ENCODE peak calls at places on chromosomes 1 and 21, in four cellular contexts. One of them, this sample, is unnamed.

GRCh38 chr1:63487336-63488065 is 35.5 kb downstream of the ITGB3BP start:
- DNase-seq in K562: no peak
- DNase-seq in endothelial cell of umbilical vein: no peak
- DNase-seq in suprapubic skin: no peak
- DNase-seq in this sample: no peak

GRCh38 chr1:25065246-25066238 is 135.5 kb upstream of the RUNX3 start:
- DNase-seq in endothelial cell of umbilical vein: no peak
- DNase-seq in suprapubic skin: no peak
- DNase-seq in K562: peak
- DNase-seq in this sample: peak

GRCh38 chr1:159179906-159180305 is 8.5 kb downstream of the CADM3 start:
- DNase-seq in endothelial cell of umbilical vein: no peak
- DNase-seq in K562: no peak
- DNase-seq in suprapubic skin: no peak
- DNase-seq in this sample: no peak

GRCh38 chr1:223022641-223023473 is 120.2 kb downstream of the TLR5 start:
- DNase-seq in endothelial cell of umbilical vein: no peak
- DNase-seq in suprapubic skin: no peak
- DNase-seq in K562: no peak
- DNase-seq in this sample: no peak

GRCh38 chr1:156945881-156946661 is 25.6 kb downstream of the LRRC71 start:
- DNase-seq in suprapubic skin: peak
- DNase-seq in endothelial cell of umbilical vein: no peak
- DNase-seq in K562: no peak
- DNase-seq in this sample: no peak

GRCh38 chr1:161932668-161933067 is 91.0 kb downstream of the OLFML2B start:
- DNase-seq in endothelial cell of umbilical vein: no peak
- DNase-seq in suprapubic skin: no peak
- DNase-seq in K562: no peak
- DNase-seq in this sample: no peak

GRCh38 chr21:46184625-46185555 is 631 bp upstream of the SPATC1L start:
- DNase-seq in suprapubic skin: peak
- DNase-seq in endothelial cell of umbilical vein: peak
- DNase-seq in K562: peak
- DNase-seq in this sample: no peak

GRCh38 chr1:54973205-54973921 is 7.1 kb upstream of the TMEM61 start:
- DNase-seq in suprapubic skin: peak
- DNase-seq in endothelial cell of umbilical vein: no peak
- DNase-seq in K562: no peak
- DNase-seq in this sample: no peak

GRCh38 chr1:14897997-14898645 is 255.4 kb upstream of the TMEM51 start:
- DNase-seq in K562: no peak
- DNase-seq in suprapubic skin: no peak
- DNase-seq in endothelial cell of umbilical vein: no peak
- DNase-seq in this sample: no peak

GRCh38 chr1:189787201-189787600 is 690.5 kb downstream of the BRINP3 start:
- DNase-seq in suprapubic skin: no peak
- DNase-seq in K562: no peak
- DNase-seq in endothelial cell of umbilical vein: no peak
- DNase-seq in this sample: no peak

GRCh38 chr1:56414728-56415224 is 164.6 kb downstream of the PLPP3 start:
- DNase-seq in suprapubic skin: no peak
- DNase-seq in endothelial cell of umbilical vein: no peak
- DNase-seq in K562: no peak
- DNase-seq in this sample: no peak

GRCh38 chr1:203673550-203674411 is 47.1 kb downstream of the ATP2B4 start:
- DNase-seq in endothelial cell of umbilical vein: peak
- DNase-seq in suprapubic skin: no peak
- DNase-seq in K562: peak
- DNase-seq in this sample: peak

GRCh38 chr1:193005785-193006184 is 53.4 kb downstream of the UCHL5 start:
- DNase-seq in K562: no peak
- DNase-seq in suprapubic skin: no peak
- DNase-seq in endothelial cell of umbilical vein: no peak
- DNase-seq in this sample: no peak

GRCh38 chr1:153260980-153261792 is 1.7 kb downstream of the LORICRIN start:
- DNase-seq in K562: peak
- DNase-seq in suprapubic skin: no peak
- DNase-seq in endothelial cell of umbilical vein: no peak
- DNase-seq in this sample: no peak

GRCh38 chr1:40819101-40819500 is 35.5 kb downstream of the KCNQ4 start:
- DNase-seq in endothelial cell of umbilical vein: no peak
- DNase-seq in K562: no peak
- DNase-seq in suprapubic skin: no peak
- DNase-seq in this sample: no peak

GRCh38 chr1:18922848-18923475 is 20.6 kb upstream of the ALDH4A1 start:
- DNase-seq in K562: no peak
- DNase-seq in endothelial cell of umbilical vein: no peak
- DNase-seq in suprapubic skin: no peak
- DNase-seq in this sample: no peak

GRCh38 chr1:161198877-161199431 is at the start of gene ADAMTS4:
- DNase-seq in suprapubic skin: no peak
- DNase-seq in endothelial cell of umbilical vein: peak
- DNase-seq in K562: peak
- DNase-seq in this sample: no peak

GRCh38 chr1:165228676-165229075 is 127.8 kb downstream of the LMX1A start:
- DNase-seq in endothelial cell of umbilical vein: no peak
- DNase-seq in suprapubic skin: no peak
- DNase-seq in K562: no peak
- DNase-seq in this sample: no peak

GRCh38 chr1:240526321-240526720 is 85.6 kb downstream of the GREM2 start:
- DNase-seq in suprapubic skin: no peak
- DNase-seq in K562: no peak
- DNase-seq in endothelial cell of umbilical vein: no peak
- DNase-seq in this sample: no peak

GRCh38 chr1:154325583-154326545 is 539 bp downstream of the ATP8B2 start:
- DNase-seq in endothelial cell of umbilical vein: peak
- DNase-seq in K562: peak
- DNase-seq in suprapubic skin: peak
- DNase-seq in this sample: no peak

GRCh38 chr21:41170442-41170841 is 2.5 kb downstream of the BACE2 start:
- DNase-seq in endothelial cell of umbilical vein: peak
- DNase-seq in suprapubic skin: no peak
- DNase-seq in K562: peak
- DNase-seq in this sample: no peak

DNA sequence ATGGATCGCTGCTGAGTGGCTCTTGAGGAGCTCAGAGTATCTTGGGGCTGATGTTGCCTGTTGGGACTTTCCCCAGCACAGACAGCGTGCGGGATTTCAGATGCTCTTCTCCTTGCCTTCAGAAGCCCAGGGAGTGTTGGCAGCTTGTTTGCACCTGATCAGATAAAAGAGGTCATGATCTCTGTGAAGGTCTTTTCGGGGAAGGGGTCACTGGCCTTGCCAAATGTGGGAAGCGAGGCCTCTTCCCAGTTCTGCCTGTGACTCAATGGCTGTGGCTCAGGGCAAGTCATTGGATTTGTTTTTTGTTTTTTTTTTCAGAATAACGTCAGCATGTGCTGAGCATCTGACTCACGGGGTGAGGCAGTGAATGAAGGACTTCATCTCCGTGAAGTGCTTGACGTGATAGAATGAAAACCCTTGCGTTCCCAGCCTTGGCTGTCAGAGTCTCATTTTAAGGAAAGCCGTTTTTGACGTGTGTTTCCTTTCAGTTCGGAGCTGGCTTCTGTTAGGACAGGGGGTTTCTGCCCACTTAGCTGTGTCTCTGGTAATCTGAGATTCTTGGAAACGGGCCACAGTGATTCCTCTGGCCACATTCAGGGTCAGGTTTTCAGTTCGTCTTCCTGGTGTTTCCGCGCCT is 46.7 kb downstream of the GALNT2 start:
- DNase-seq in suprapubic skin: no peak
- DNase-seq in endothelial cell of umbilical vein: peak
- DNase-seq in K562: no peak
- DNase-seq in this sample: no peak
- H3K27ac ChIP-seq in suprapubic skin: peak
- H3K27ac ChIP-seq in endothelial cell of umbilical vein: peak
- H3K27ac ChIP-seq in K562: no peak
- H3K27ac ChIP-seq in this sample: no peak

DNA sequence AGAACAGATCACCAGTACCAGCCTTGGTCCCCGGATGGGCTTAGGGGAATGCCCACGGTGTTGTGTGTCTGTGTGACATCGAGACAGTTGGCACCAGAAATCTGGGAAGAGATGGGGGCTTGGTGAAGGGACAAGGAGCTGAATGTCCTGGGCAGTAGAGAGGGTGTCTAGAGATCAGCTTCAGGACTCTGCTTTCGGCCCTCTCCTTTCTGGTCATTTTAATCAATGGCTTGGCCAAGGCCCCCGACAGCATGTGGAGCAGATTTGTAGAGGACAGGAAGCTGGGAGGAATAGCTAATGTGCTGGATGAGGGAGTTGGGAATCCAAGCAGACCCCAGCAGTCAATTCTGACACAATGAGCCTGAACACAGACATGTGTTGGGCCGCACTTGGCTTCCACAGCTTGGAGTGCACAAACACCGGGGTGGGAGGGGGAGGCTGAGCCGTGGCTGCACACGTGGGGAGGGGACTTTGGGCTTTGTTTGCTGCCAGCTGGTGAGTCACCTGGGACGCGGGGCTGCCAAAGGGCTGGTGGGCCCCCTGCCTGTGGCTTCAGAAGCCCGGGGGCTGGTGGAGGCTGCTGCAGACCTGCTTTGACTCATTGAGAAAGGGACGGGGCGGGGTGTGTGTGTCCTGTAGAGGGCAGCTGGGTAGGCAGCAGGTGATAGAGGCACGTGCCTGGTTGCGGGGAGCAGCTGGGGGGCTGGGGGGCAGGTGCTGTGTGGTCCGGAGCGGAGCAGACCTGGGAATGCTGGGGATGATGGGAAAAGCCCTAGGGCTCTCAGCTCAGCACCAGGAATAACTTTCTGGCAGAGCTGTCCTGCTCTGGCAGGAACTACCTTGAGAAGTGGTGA is 20.9 kb downstream of the SLC1A7 start:
- DNase-seq in suprapubic skin: no peak
- DNase-seq in K562: no peak
- DNase-seq in endothelial cell of umbilical vein: no peak
- DNase-seq in this sample: no peak
- TF ChIP-seq POLR2AphosphoS5 in suprapubic skin: no peak
- TF ChIP-seq POLR2AphosphoS5 in K562: no peak
- TF ChIP-seq POLR2AphosphoS5 in endothelial cell of umbilical vein: no peak
- TF ChIP-seq POLR2AphosphoS5 in this sample: no peak

DNA sequence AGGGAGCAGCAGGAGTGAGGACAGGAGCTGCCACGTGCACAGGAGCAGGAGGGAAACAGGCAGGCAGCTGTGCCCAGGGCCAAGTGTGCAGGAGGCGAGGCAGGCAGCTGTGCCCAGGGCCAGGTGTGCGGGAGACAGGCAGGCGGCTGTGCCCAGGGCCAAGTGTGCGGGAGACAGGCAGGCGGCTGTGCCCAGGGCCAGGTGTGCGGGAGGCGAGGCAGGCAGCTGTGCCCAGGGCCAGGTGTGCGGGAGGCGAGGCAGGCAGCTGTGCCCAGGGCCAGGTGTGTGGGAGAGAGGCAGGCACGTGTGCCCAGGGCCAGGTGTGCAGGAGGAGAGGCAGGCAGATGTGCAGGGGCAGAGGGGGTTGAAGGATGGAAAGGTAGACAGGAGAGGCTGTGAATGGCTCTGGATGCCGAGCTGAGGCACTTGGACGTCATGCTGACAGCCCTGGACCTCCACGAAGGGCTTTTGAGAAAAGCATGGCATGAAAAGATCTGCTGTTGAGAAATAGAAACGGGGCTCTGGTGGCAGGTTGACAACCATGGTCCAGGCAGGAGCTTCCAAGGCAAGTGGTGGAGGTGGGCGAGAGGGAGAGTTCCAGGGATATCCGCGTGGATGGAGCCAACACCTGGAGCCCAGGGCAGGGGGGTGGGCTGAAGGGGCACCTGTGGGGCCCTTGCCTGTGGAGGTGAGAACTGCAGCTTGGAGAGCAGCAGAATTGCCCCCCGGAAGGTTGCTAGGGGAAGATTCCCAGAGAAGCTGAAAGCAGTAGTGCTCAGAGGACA is 19.1 kb upstream of the NPHP4 start:
- DNase-seq in suprapubic skin: no peak
- DNase-seq in endothelial cell of umbilical vein: no peak
- DNase-seq in K562: no peak
- DNase-seq in this sample: no peak
- H3K27ac ChIP-seq in suprapubic skin: no peak
- H3K27ac ChIP-seq in endothelial cell of umbilical vein: no peak
- H3K27ac ChIP-seq in K562: no peak
- H3K27ac ChIP-seq in this sample: no peak

GRCh38 chr21:42636535-42636914 is 16.9 kb upstream of the PDE9A start:
- DNase-seq in K562: no peak
- DNase-seq in endothelial cell of umbilical vein: no peak
- DNase-seq in suprapubic skin: no peak
- DNase-seq in this sample: peak
- TF ChIP-seq POLR2AphosphoS5 in K562: no peak
- TF ChIP-seq POLR2AphosphoS5 in endothelial cell of umbilical vein: no peak
- TF ChIP-seq POLR2AphosphoS5 in suprapubic skin: no peak
- TF ChIP-seq POLR2AphosphoS5 in this sample: no peak

GRCh38 chr1:234676103-234676594 is 66.2 kb upstream of the IRF2BP2 start:
- DNase-seq in endothelial cell of umbilical vein: peak
- DNase-seq in suprapubic skin: peak
- DNase-seq in K562: peak
- DNase-seq in this sample: peak
- H3K27ac ChIP-seq in endothelial cell of umbilical vein: no peak
- H3K27ac ChIP-seq in suprapubic skin: no peak
- H3K27ac ChIP-seq in K562: peak
- H3K27ac ChIP-seq in this sample: peak

DNA sequence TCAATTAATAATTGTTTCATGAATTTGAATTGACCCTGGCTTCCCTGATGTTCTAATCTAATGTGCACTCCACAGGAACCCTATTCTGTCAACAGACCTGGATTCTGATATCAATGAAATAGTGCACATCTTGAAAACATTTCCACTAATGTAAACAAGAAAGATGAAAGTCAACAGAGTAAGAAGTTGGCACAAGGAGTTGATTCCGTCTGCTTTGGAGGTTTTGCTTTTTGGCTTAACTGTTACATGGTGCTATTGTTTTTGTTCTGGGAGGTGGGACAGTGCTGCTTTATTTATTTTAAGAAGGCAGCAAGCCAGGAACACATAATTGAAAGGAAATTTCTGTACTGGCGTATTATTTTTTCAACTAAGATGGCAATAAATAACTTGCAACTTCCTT is 73.3 kb downstream of the LEPR start:
- DNase-seq in K562: no peak
- DNase-seq in endothelial cell of umbilical vein: peak
- DNase-seq in suprapubic skin: no peak
- DNase-seq in this sample: no peak
- TF ChIP-seq POLR2AphosphoS5 in K562: no peak
- TF ChIP-seq POLR2AphosphoS5 in endothelial cell of umbilical vein: no peak
- TF ChIP-seq POLR2AphosphoS5 in suprapubic skin: no peak
- TF ChIP-seq POLR2AphosphoS5 in this sample: no peak

This sample was measured in HL-60.